ENCODE peak calls at places on chromosomes 2 and 18, in six cellular contexts. O is H9, Q is IMR-90, J is mesenchymal stem cell, R is H1, U is mesendoderm. D is an unnamed sample.

GRCh38 chr2:39375917-39376316 is 61.2 kb downstream of the MAP4K3 start:
- DNase-seq in O (no peak), Q (no peak), J (no peak), R (no peak), U (no peak), D (no peak)

GRCh38 chr2:181924336-181924735 is 32.8 kb downstream of the ITPRID2 start:
- DNase-seq in O (no peak), Q (no peak), J (no peak), R (no peak), U (no peak), D (peak; percentile 29)

GRCh38 chr2:16161768-16162490 is 221.6 kb downstream of the MYCN start:
- DNase-seq in O (no peak), Q (no peak), J (no peak), R (peak; percentile 14), U (no peak), D (no peak)

GRCh38 chr2:179141206-179141605 is 91.3 kb upstream of the CCDC141 start:
- DNase-seq in O (no peak), Q (no peak), J (no peak), R (no peak), U (no peak), D (no peak)

GRCh38 chr2:58923869-58924268 is 682.7 kb upstream of the FANCL start:
- DNase-seq in O (no peak), Q (peak; percentile 94), J (peak; percentile 85), R (no peak), U (no peak), D (no peak)

GRCh38 chr2:108535380-108535677 is 1.1 kb downstream of the LIMS1 start:
- DNase-seq in O (no peak), Q (no peak), J (no peak), R (no peak), U (no peak), D (no peak)

GRCh38 chr2:170313636-170314348 is 135.8 kb downstream of the MYO3B start:
- DNase-seq in O (no peak), Q (no peak), J (no peak), R (no peak), U (no peak), D (no peak)

GRCh38 chr2:231378028-231378722 is 17.3 kb upstream of the B3GNT7 start:
- DNase-seq in O (peak; percentile 53), Q (no peak), J (peak; percentile 18), R (no peak), U (peak; percentile 59), D (no peak)

GRCh38 chr2:215716971-215717370 is 281.1 kb upstream of the FN1 start:
- DNase-seq in O (no peak), Q (no peak), J (no peak), R (no peak), U (no peak), D (no peak)

GRCh38 chr2:215063526-215063925 is 74.9 kb downstream of the ABCA12 start:
- DNase-seq in O (no peak), Q (no peak), J (no peak), R (no peak), U (no peak), D (no peak)

GRCh38 chr18:26864658-26865057 is 849 bp downstream of the AQP4 start:
- DNase-seq in O (no peak), Q (no peak), J (no peak), R (no peak), U (no peak), D (no peak)

GRCh38 chr2:170243898-170244297 is 66.0 kb downstream of the MYO3B start:
- DNase-seq in O (no peak), Q (no peak), J (no peak), R (no peak), U (no peak), D (no peak)

GRCh38 chr2:60550151-60550983 is 3.1 kb downstream of the BCL11A start:
- DNase-seq in O (peak; percentile 84), Q (peak; percentile 82), J (peak; percentile 84), R (peak; percentile 81), U (peak; percentile 97), D (no peak)

GRCh38 chr2:104518256-104518655 is 335.7 kb upstream of the POU3F3 start:
- DNase-seq in O (no peak), Q (no peak), J (no peak), R (no peak), U (no peak), D (no peak)

GRCh38 chr2:99424391-99424790 is 65.4 kb downstream of the REV1 start:
- DNase-seq in O (no peak), Q (no peak), J (no peak), R (no peak), U (no peak), D (no peak)

GRCh38 chr2:8229546-8229986 is 452.3 kb upstream of the ID2 start:
- DNase-seq in O (peak; percentile 61), Q (peak; percentile 84), J (peak; percentile 61), R (no peak), U (peak; percentile 36), D (no peak)

GRCh38 chr2:102418421-102418961 is 4.5 kb upstream of the IL18RAP start:
- DNase-seq in O (no peak), Q (peak; percentile 19), J (peak; percentile 24), R (no peak), U (no peak), D (no peak)

GRCh38 chr18:69897397-69898108 is 50.1 kb downstream of the CD226 start:
- DNase-seq in O (no peak), Q (no peak), J (no peak), R (no peak), U (no peak), D (no peak)

GRCh38 chr2:131076707-131077106 is 16.6 kb downstream of the FAM168B start:
- DNase-seq in O (no peak), Q (no peak), J (peak; percentile 88), R (no peak), U (peak; percentile 91), D (no peak)

GRCh38 chr2:120231564-120231973 is 8.4 kb upstream of the TMEM185B start:
- DNase-seq in O (peak; percentile 14), Q (no peak), J (no peak), R (no peak), U (no peak), D (no peak)

GRCh38 chr2:70523996-70524965 is 29.3 kb downstream of the TGFA start:
- DNase-seq in O (peak; percentile 65), Q (peak; percentile 34), J (no peak), R (peak; percentile 53), U (peak; percentile 81), D (no peak)

GRCh38 chr2:237201461-237202287 is 116.0 kb downstream of the COPS8 start:
- DNase-seq in O (no peak), Q (peak; percentile 87), J (peak; percentile 97), R (no peak), U (peak; percentile 82), D (no peak)

GRCh38 chr2:127386246-127386645 is 1.5 kb downstream of the MAP3K2 start:
- DNase-seq in O (no peak), Q (no peak), J (no peak), R (no peak), U (no peak), D (no peak)

GRCh38 chr18:48902856-48903601 is 47.7 kb downstream of the SMAD7 start:
- DNase-seq in O (peak; percentile 21), Q (peak; percentile 34), J (no peak), R (no peak), U (no peak), D (no peak)

GRCh38 chr18:48032876-48033769 is 102.7 kb upstream of the SMAD2 start:
- DNase-seq in O (no peak), Q (peak; percentile 53), J (peak; percentile 16), R (no peak), U (no peak), D (no peak)

GRCh38 chr2:74458957-74459290 is 686 bp downstream of the WBP1 start:
- DNase-seq in O (no peak), Q (no peak), J (peak; percentile 46), R (no peak), U (no peak), D (no peak)

GRCh38 chr2:128617661-128618060 is 299.0 kb upstream of the HS6ST1 start:
- DNase-seq in O (no peak), Q (no peak), J (no peak), R (no peak), U (no peak), D (no peak)

GRCh38 chr2:216775043-216775453 is 79.7 kb upstream of the IGFBP5 start:
- DNase-seq in O (no peak), Q (peak; percentile 99), J (peak; percentile 99), R (no peak), U (peak; percentile 56), D (no peak)
- H2BK120ac ChIP-seq in O (no peak overlapping the region), Q (peak overlapping the region; percentile 66), J (no peak overlapping the region), R (no peak overlapping the region), U (no peak overlapping the region), D (no peak overlapping the region)

GRCh38 chr2:53960476-53960875 is 10.3 kb downstream of the PSME4 start:
- DNase-seq in O (no peak), Q (no peak), J (no peak), R (no peak), U (no peak), D (no peak)

GRCh38 chr2:53969285-53970094 is 1.3 kb downstream of the PSME4 start:
- DNase-seq in O (no peak), Q (peak; percentile 80), J (peak; percentile 86), R (no peak), U (no peak), D (no peak)

GRCh38 chr2:53964237-53964952 is 6.4 kb downstream of the PSME4 start:
- DNase-seq in O (no peak), Q (no peak), J (no peak), R (no peak), U (no peak), D (no peak)

GRCh38 chr2:53970095-53970897 is 497 bp downstream of the PSME4 start:
- DNase-seq in O (peak; percentile 37), Q (peak; percentile 37), J (peak; percentile 70), R (peak; percentile 57), U (peak; percentile 67), D (peak; percentile 26)

GRCh38 chr2:53964987-53965687 is 5.7 kb downstream of the PSME4 start:
- DNase-seq in O (no peak), Q (no peak), J (no peak), R (no peak), U (peak; percentile 53), D (no peak)
- H3K18ac ChIP-seq in O (no peak overlapping the region), Q (no peak overlapping the region), J (peak overlapping the region; percentile 34), R (no peak overlapping the region), U (no peak overlapping the region), D (no peak overlapping the region)

GRCh38 chr2:11764920-11765319 is 18.5 kb downstream of the LPIN1 start:
- DNase-seq in O (no peak), Q (no peak), J (no peak), R (no peak), U (no peak), D (no peak)

GRCh38 chr2:11768940-11769339 is 22.5 kb downstream of the LPIN1 start:
- DNase-seq in O (no peak), Q (no peak), J (no peak), R (no peak), U (no peak), D (no peak)

GRCh38 chr2:11766016-11766415 is 19.6 kb downstream of the LPIN1 start:
- DNase-seq in O (no peak), Q (no peak), J (no peak), R (no peak), U (no peak), D (no peak)

GRCh38 chr2:11765501-11765900 is 19.1 kb downstream of the LPIN1 start:
- DNase-seq in O (no peak), Q (no peak), J (no peak), R (no peak), U (no peak), D (no peak)

GRCh38 chr2:11767779-11768178 is 21.3 kb downstream of the LPIN1 start:
- DNase-seq in O (no peak), Q (no peak), J (no peak), R (no peak), U (no peak), D (no peak)
- H2BK15ac ChIP-seq in O (no peak overlapping the region), Q (no peak overlapping the region), J (no peak overlapping the region), R (no peak overlapping the region), U (no peak overlapping the region), D (no peak overlapping the region)

GRCh38 chr2:241546771-241547498 is 11.6 kb upstream of the BOK start:
- DNase-seq in O (peak; percentile 44), Q (peak; percentile 93), J (peak; percentile 69), R (no peak), U (peak; percentile 87), D (peak; percentile 65)
- H2BK120ac ChIP-seq in O (no peak overlapping the region), Q (peak overlapping the region; percentile 98), J (no peak overlapping the region), R (no peak overlapping the region), U (no peak overlapping the region), D (no peak overlapping the region)

D was measured in neuronal stem cell.